ENCODE peak calls at places on chromosomes 5 and 9, in four cellular contexts. D is type B pancreatic cell; F is mesothelial cell of epicardium; Z is activated CD8-positive, alpha-beta memory T cell treated with anti-CD3 and anti-CD28 coated beads, Interleukin-2, amount 50 U/mL, for 48 hours. Y is an unnamed sample.

GRCh38 chr9:35056571-35057270 is 15.7 kb downstream of the VCP start:
- DNase-seq in D (no peak), F (no peak), Z (no peak), Y (no peak)

GRCh38 chr5:16808936-16809815 is 126.9 kb downstream of the MYO10 start:
- DNase-seq in D (no peak), F (no peak), Z (no peak), Y (no peak)

GRCh38 chr5:101678494-101679193 is 617.4 kb downstream of the SLCO4C1 start:
- DNase-seq in D (peak), F (peak), Z (peak), Y (peak)

GRCh38 chr9:18274693-18275092 is 199.3 kb upstream of the ADAMTSL1 start:
- DNase-seq in D (no peak), F (no peak), Z (no peak), Y (no peak)

GRCh38 chr9:88173378-88173999 is 35.2 kb upstream of the SPATA31C2 start:
- DNase-seq in D (no peak), F (no peak), Z (peak), Y (peak)

GRCh38 chr5:9361835-9362234 is 184.0 kb downstream of the SEMA5A start:
- DNase-seq in D (no peak), F (no peak), Z (peak), Y (peak)

GRCh38 chr9:136339173-136339957 is 12.0 kb downstream of the GPSM1 start:
- DNase-seq in D (no peak), F (no peak), Z (peak), Y (peak)

GRCh38 chr5:139762624-139763170 is 32.9 kb upstream of the PSD2 start:
- DNase-seq in D (no peak), F (no peak), Z (no peak), Y (no peak)

GRCh38 chr9:17594961-17595360 is 16.1 kb downstream of the SH3GL2 start:
- DNase-seq in D (no peak), F (no peak), Z (no peak), Y (no peak)

GRCh38 chr5:53962306-53962705 is 348.1 kb downstream of the ARL15 start:
- DNase-seq in D (no peak), F (no peak), Z (no peak), Y (no peak)

GRCh38 chr5:136058031-136058971 is 29.5 kb downstream of the TGFBI start:
- DNase-seq in D (no peak), F (no peak), Z (no peak), Y (peak)

GRCh38 chr9:114495992-114496391 is 9.3 kb downstream of the WHRN start:
- DNase-seq in D (no peak), F (no peak), Z (no peak), Y (no peak)

GRCh38 chr9:131125038-131125287 is 423 bp upstream of the NUP214 start:
- DNase-seq in D (no peak), F (no peak), Z (no peak), Y (no peak)

GRCh38 chr5:160266752-160267345 is 37.5 kb downstream of the FABP6 start:
- DNase-seq in D (no peak), F (no peak), Z (no peak), Y (no peak)

GRCh38 chr5:109825450-109825849 is 135.7 kb downstream of the MAN2A1 start:
- DNase-seq in D (no peak), F (no peak), Z (no peak), Y (no peak)

GRCh38 chr9:89442501-89442978 is 55.4 kb downstream of the SEMA4D start:
- DNase-seq in D (no peak), F (no peak), Z (no peak), Y (no peak)

GRCh38 chr5:125480901-125481300 is 734.5 kb upstream of the ZNF608 start:
- DNase-seq in D (no peak), F (no peak), Z (no peak), Y (no peak)

GRCh38 chr5:132273631-132274030 is 16.1 kb downstream of the PDLIM4 start:
- DNase-seq in D (no peak), F (no peak), Z (no peak), Y (no peak)

GRCh38 chr9:12538842-12539584 is 154.2 kb upstream of the TYRP1 start:
- DNase-seq in D (no peak), F (no peak), Z (no peak), Y (no peak)

GRCh38 chr5:113147088-113147487 is 170.5 kb downstream of the DCP2 start:
- DNase-seq in D (no peak), F (no peak), Z (no peak), Y (peak)

GRCh38 chr5:108858959-108859358 is 111.3 kb downstream of the FER start:
- DNase-seq in D (no peak), F (no peak), Z (no peak), Y (peak)

GRCh38 chr5:36150676-36151433 is 832 bp downstream of the LMBRD2 start:
- DNase-seq in D (no peak), F (no peak), Z (peak), Y (peak)

GRCh38 chr9:37300620-37301368 is 121.7 kb upstream of the GRHPR start:
- DNase-seq in D (no peak), F (no peak), Z (no peak), Y (peak)

GRCh38 chr5:75265731-75266130 is 29.1 kb upstream of the ANKRD31 start:
- DNase-seq in D (no peak), F (no peak), Z (no peak), Y (peak)